ENCODE peak calls at places on chromosomes 11 and 22, in six cellular contexts. One of them, this sample, is unnamed.
A peak's percentile ranks its signal among the peaks of the same experiment; 100 is the strongest.

GRCh38 chr11:85737738-85738137 is 51.7 kb upstream of the CCDC89 start:
- DNase-seq in GM12878: no peak
- DNase-seq in HepG2: no peak
- DNase-seq in HCT116: no peak
- DNase-seq in K562: no peak
- DNase-seq in H1: no peak
- DNase-seq in this sample: no peak

GRCh38 chr11:123194308-123195181 is 503 bp downstream of the CLMP start:
- DNase-seq in GM12878: no peak
- DNase-seq in HepG2: no peak
- DNase-seq in HCT116: no peak
- DNase-seq in K562: no peak
- DNase-seq in H1: no peak
- DNase-seq in this sample: no peak

GRCh38 chr11:24808173-24808572 is 311.3 kb downstream of the LUZP2 start:
- DNase-seq in GM12878: no peak
- DNase-seq in HepG2: no peak
- DNase-seq in HCT116: no peak
- DNase-seq in K562: no peak
- DNase-seq in H1: no peak
- DNase-seq in this sample: no peak

GRCh38 chr11:94700631-94701030 is 67.5 kb upstream of the AMOTL1 start:
- DNase-seq in GM12878: no peak
- DNase-seq in HepG2: no peak
- DNase-seq in HCT116: no peak
- DNase-seq in K562: no peak
- DNase-seq in H1: no peak
- DNase-seq in this sample: no peak

GRCh38 chr11:17735823-17736772 is 1.5 kb downstream of the KCNC1 start:
- DNase-seq in GM12878: no peak
- DNase-seq in HepG2: no peak
- DNase-seq in HCT116: no peak
- DNase-seq in K562: no peak
- DNase-seq in H1: no peak
- DNase-seq in this sample: no peak

GRCh38 chr11:44875056-44875455 is 75.6 kb downstream of the TP53I11 start:
- DNase-seq in GM12878: no peak
- DNase-seq in HepG2: no peak
- DNase-seq in HCT116: no peak
- DNase-seq in K562: no peak
- DNase-seq in H1: no peak
- DNase-seq in this sample: no peak

GRCh38 chr11:99316761-99317475 is 296.2 kb downstream of the CNTN5 start:
- DNase-seq in GM12878: no peak
- DNase-seq in HepG2: no peak
- DNase-seq in HCT116: no peak
- DNase-seq in K562: no peak
- DNase-seq in H1: no peak
- DNase-seq in this sample: no peak

GRCh38 chr22:49922926-49923325 is 4.5 kb downstream of the CRELD2 start:
- DNase-seq in GM12878: no peak
- DNase-seq in HepG2: no peak
- DNase-seq in HCT116: no peak
- DNase-seq in K562: no peak
- DNase-seq in H1: no peak
- DNase-seq in this sample: no peak

GRCh38 chr11:123041185-123041584 is 20.8 kb downstream of the HSPA8 start:
- DNase-seq in GM12878: no peak
- DNase-seq in HepG2: no peak
- DNase-seq in HCT116: no peak
- DNase-seq in K562: no peak
- DNase-seq in H1: no peak
- DNase-seq in this sample: no peak

GRCh38 chr11:77407613-77408012 is 66.3 kb downstream of the PAK1 start:
- DNase-seq in GM12878: no peak
- DNase-seq in HepG2: peak; percentile 56
- DNase-seq in HCT116: peak; percentile 51
- DNase-seq in K562: no peak
- DNase-seq in H1: no peak
- DNase-seq in this sample: no peak

GRCh38 chr11:30342736-30343166 is 19.8 kb downstream of the ARL14EP start:
- DNase-seq in GM12878: peak; percentile 97
- DNase-seq in HepG2: no peak
- DNase-seq in HCT116: no peak
- DNase-seq in K562: no peak
- DNase-seq in H1: no peak
- DNase-seq in this sample: no peak
- TF ChIP-seq ZNF274 in GM12878: no peak
- TF ChIP-seq ZNF274 in HepG2: no peak
- TF ChIP-seq ZNF274 in HCT116: no peak
- TF ChIP-seq ZNF274 in K562: no peak
- TF ChIP-seq ZNF274 in H1: no peak
- TF ChIP-seq ZNF274 in this sample: no peak

GRCh38 chr22:47929646-47930185 is 1167.3 kb downstream of the TBC1D22A start:
- DNase-seq in GM12878: no peak
- DNase-seq in HepG2: no peak
- DNase-seq in HCT116: no peak
- DNase-seq in K562: no peak
- DNase-seq in H1: no peak
- DNase-seq in this sample: no peak

GRCh38 chr22:47933226-47933625 is 1170.8 kb downstream of the TBC1D22A start:
- DNase-seq in GM12878: no peak
- DNase-seq in HepG2: no peak
- DNase-seq in HCT116: no peak
- DNase-seq in K562: no peak
- DNase-seq in H1: no peak
- DNase-seq in this sample: no peak

GRCh38 chr22:47929073-47929472 is 1166.6 kb downstream of the TBC1D22A start:
- DNase-seq in GM12878: no peak
- DNase-seq in HepG2: no peak
- DNase-seq in HCT116: no peak
- DNase-seq in K562: no peak
- DNase-seq in H1: no peak
- DNase-seq in this sample: no peak

GRCh38 chr22:47927811-47928210 is 1165.4 kb downstream of the TBC1D22A start:
- DNase-seq in GM12878: no peak
- DNase-seq in HepG2: no peak
- DNase-seq in HCT116: no peak
- DNase-seq in K562: no peak
- DNase-seq in H1: no peak
- DNase-seq in this sample: no peak

DNA sequence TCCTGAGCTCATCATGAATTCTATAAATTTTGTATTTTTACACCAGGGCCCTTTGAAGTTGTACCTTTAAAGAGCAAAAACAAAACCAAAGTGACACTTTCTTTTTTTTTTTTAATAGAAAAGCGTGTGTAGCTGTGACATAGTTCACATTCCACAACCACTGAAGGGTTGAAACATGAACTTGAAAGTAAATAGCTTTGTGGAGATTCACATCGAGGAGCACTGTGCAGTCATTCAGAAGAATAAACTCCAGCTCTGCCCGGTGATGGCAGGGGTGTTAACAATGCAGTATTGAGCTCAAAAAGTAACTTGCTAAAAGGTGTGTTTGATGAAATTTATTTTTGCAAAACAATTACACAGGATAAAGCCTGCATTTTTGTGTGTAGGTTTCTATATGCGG is 1166.2 kb downstream of the TBC1D22A start:
- DNase-seq in GM12878: no peak
- DNase-seq in HepG2: no peak
- DNase-seq in HCT116: no peak
- DNase-seq in K562: no peak
- DNase-seq in H1: no peak
- DNase-seq in this sample: no peak
- H3K36me3 ChIP-seq in GM12878: no peaks in the 10 kb centered on the region
- H3K36me3 ChIP-seq in HepG2: no peaks in the 10 kb centered on the region
- H3K36me3 ChIP-seq in HCT116: no peaks in the 10 kb centered on the region
- H3K36me3 ChIP-seq in K562: no peaks in the 10 kb centered on the region
- H3K36me3 ChIP-seq in H1: no peaks in the 10 kb centered on the region
- H3K36me3 ChIP-seq in this sample: no peaks in the 10 kb centered on the region

GRCh38 chr11:3712274-3712673 is 41.1 kb upstream of the CHRNA10 start:
- DNase-seq in GM12878: no peak
- DNase-seq in HepG2: peak; percentile 61
- DNase-seq in HCT116: no peak
- DNase-seq in K562: no peak
- DNase-seq in H1: no peak
- DNase-seq in this sample: no peak
- H3K9ac ChIP-seq in GM12878: no peak overlapping the region
- H3K9ac ChIP-seq in HepG2: no peak overlapping the region
- H3K9ac ChIP-seq in HCT116: no peak overlapping the region
- H3K9ac ChIP-seq in K562: no peak overlapping the region
- H3K9ac ChIP-seq in H1: no peak overlapping the region
- H3K9ac ChIP-seq in this sample: no peak overlapping the region

GRCh38 chr11:31872074-31872440 is 60.9 kb upstream of the PAX6 start:
- DNase-seq in GM12878: no peak
- DNase-seq in HepG2: no peak
- DNase-seq in HCT116: no peak
- DNase-seq in K562: no peak
- DNase-seq in H1: no peak
- DNase-seq in this sample: no peak

GRCh38 chr11:31873115-31873514 is 62.0 kb upstream of the PAX6 start:
- DNase-seq in GM12878: no peak
- DNase-seq in HepG2: no peak
- DNase-seq in HCT116: no peak
- DNase-seq in K562: no peak
- DNase-seq in H1: no peak
- DNase-seq in this sample: no peak

GRCh38 chr11:31874631-31875191 is 63.6 kb upstream of the PAX6 start:
- DNase-seq in GM12878: no peak
- DNase-seq in HepG2: no peak
- DNase-seq in HCT116: no peak
- DNase-seq in K562: no peak
- DNase-seq in H1: no peak
- DNase-seq in this sample: no peak

GRCh38 chr11:31871310-31872073 is 60.4 kb upstream of the PAX6 start:
- DNase-seq in GM12878: no peak
- DNase-seq in HepG2: no peak
- DNase-seq in HCT116: no peak
- DNase-seq in K562: no peak
- DNase-seq in H1: no peak
- DNase-seq in this sample: no peak

DNA sequence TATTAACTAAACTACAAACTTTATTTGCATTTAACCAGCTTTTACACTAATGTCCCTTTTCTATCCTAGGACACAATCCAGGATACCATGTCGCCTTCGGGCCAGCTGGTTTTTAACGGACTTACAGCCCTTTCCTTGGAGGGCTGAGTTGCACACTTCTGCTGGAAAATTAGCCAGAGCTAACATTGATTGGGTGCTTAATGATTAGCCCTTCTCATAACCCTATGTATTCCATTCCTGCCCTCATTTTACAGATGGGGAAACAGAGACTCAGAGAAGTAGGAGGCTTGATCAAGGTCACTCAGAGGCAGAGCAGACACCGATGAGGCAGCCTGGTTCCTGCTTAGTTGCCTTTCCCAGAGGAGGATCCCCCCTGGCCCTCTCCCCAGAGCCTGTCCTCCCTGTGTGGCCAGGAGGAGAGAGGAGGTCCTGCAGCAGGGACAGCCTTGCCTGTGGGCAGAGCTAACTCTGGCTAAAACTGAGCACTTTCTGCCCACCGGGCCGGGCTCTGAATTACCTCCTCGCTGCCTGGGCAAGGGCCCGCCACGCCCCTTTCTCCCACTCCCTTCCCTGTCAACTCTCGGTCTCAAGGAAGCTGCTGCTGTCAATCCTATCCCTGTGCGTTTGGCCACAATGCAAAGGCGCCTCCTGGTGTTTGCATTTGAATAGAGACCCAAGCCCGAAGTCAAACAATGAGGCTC is 59.6 kb upstream of the PAX6 start:
- DNase-seq in GM12878: no peak
- DNase-seq in HepG2: peak; percentile 43
- DNase-seq in HCT116: peak; percentile 48
- DNase-seq in K562: peak; percentile 32
- DNase-seq in H1: peak; percentile 68
- DNase-seq in this sample: peak; percentile 84
- TF ChIP-seq ZNF274 in GM12878: no peak
- TF ChIP-seq ZNF274 in HepG2: no peak
- TF ChIP-seq ZNF274 in HCT116: no peak
- TF ChIP-seq ZNF274 in K562: no peak
- TF ChIP-seq ZNF274 in H1: no peak
- TF ChIP-seq ZNF274 in this sample: no peak

GRCh38 chr11:114094516-114094915 is 35.0 kb downstream of the ZBTB16 start:
- DNase-seq in GM12878: no peak
- DNase-seq in HepG2: no peak
- DNase-seq in HCT116: no peak
- DNase-seq in K562: no peak
- DNase-seq in H1: no peak
- DNase-seq in this sample: no peak
- H3K36me3 ChIP-seq in GM12878: no peaks in the 10 kb centered on the region
- H3K36me3 ChIP-seq in HepG2: no peaks in the 10 kb centered on the region
- H3K36me3 ChIP-seq in HCT116: no peaks in the 10 kb centered on the region
- H3K36me3 ChIP-seq in K562: no peaks in the 10 kb centered on the region
- H3K36me3 ChIP-seq in H1: no peaks in the 10 kb centered on the region
- H3K36me3 ChIP-seq in this sample: no peaks in the 10 kb centered on the region

This sample was measured in NT2/D1.